ENCODE peak calls at places on chromosomes 16 and 17, in ten cellular contexts. T is Peyer's patch, W is posterior cingulate gyrus, F is dermis blood vessel endothelial cell, G is Right ventricle myocardium inferior, Z is pancreas, Q is tibial nerve, C is T-cell, V is GM23248, U is HEK293T. E is an unnamed sample.

GRCh38 chr16:87924041-87924851 is 12.1 kb downstream of the CA5A start:
- DNase-seq in T (peak), Q (no peak), G (no peak), U (no peak), V (no peak), C (no peak), F (no peak), W (no peak), Z (peak), E (no peak)

GRCh38 chr17:81809556-81809998 is 5.6 kb downstream of the GCGR start:
- DNase-seq in F (no peak), G (no peak), Z (no peak), W (no peak), T (no peak), V (no peak), Q (no peak), C (no peak), U (no peak), E (no peak)

GRCh38 chr17:56793506-56793905 is 40.2 kb downstream of the C17orf67 start:
- DNase-seq in G (no peak), C (no peak), V (no peak), U (no peak), Z (no peak), F (no peak), T (no peak), W (no peak), Q (no peak), E (no peak)

GRCh38 chr17:1629647-1630310 is 1.1 kb upstream of the SLC43A2 start:
- DNase-seq in W (peak), Q (no peak), Z (peak), U (peak), G (peak), T (peak), V (peak), C (peak), F (peak), E (peak)

GRCh38 chr17:28498652-28499365 is 7.3 kb upstream of the FOXN1 start:
- DNase-seq in Q (no peak), T (no peak), Z (no peak), W (no peak), F (no peak), U (no peak), C (no peak), V (no peak), G (no peak), E (no peak)

GRCh38 chr17:8096541-8096940 is 9.0 kb upstream of the ALOX12B start:
- DNase-seq in F (no peak), V (no peak), U (no peak), Z (no peak), W (no peak), C (no peak), T (no peak), G (no peak), Q (no peak), E (no peak)

GRCh38 chr17:8734876-8735275 is 9.8 kb downstream of the CCDC42 start:
- DNase-seq in C (no peak), F (no peak), U (no peak), T (no peak), W (no peak), V (no peak), Z (no peak), G (no peak), Q (no peak), E (no peak)

GRCh38 chr16:82899731-82900454 is 273.1 kb downstream of the CDH13 start:
- DNase-seq in F (no peak), G (no peak), Q (no peak), T (no peak), U (no peak), V (no peak), C (no peak), Z (no peak), W (no peak), E (no peak)

E was measured in T47D.